ENCODE peak calls at places on chromosome 22, in ten cellular contexts. A is AG10803, O is Peyer's patch, X is psoas muscle, H is cardiac muscle cell, R is HCT116, Y is K562, I is heart right ventricle, J is OCI-LY7, C is Caco-2. E is an unnamed sample.

GRCh38 chr22:49363526-49364230 is 464.0 kb downstream of the BRD1 start:
- DNase-seq in R (no peak), I (no peak), J (no peak), C (no peak), Y (no peak), X (no peak), H (no peak), O (peak; percentile 27), A (no peak), E (no peak)

GRCh38 chr22:32696089-32696488 is 105.4 kb upstream of the TIMP3 start:
- DNase-seq in J (no peak), Y (no peak), X (no peak), R (no peak), O (no peak), H (no peak), I (no peak), C (no peak), A (no peak), E (no peak)

GRCh38 chr22:32803020-32803758 is 1.7 kb downstream of the TIMP3 start:
- DNase-seq in A (peak; percentile 63), R (no peak), O (no peak), H (no peak), J (no peak), I (no peak), C (peak; percentile 36), X (peak; percentile 55), Y (no peak), E (no peak)

GRCh38 chr22:23984430-23984829 is 4.5 kb downstream of the GSTT2 start:
- DNase-seq in X (peak; percentile 42), Y (no peak), O (no peak), R (peak; percentile 48), A (no peak), J (peak; percentile 64), C (peak; percentile 67), H (peak; percentile 70), I (no peak), E (no peak)

GRCh38 chr22:30990675-30991074 is 21.6 kb downstream of the TUG1 start:
- DNase-seq in A (no peak), H (no peak), Y (no peak), O (no peak), C (no peak), X (no peak), J (no peak), I (no peak), R (no peak), E (no peak)

GRCh38 chr22:20402960-20403778 is 9.2 kb downstream of the ZNF74 start:
- DNase-seq in I (no peak), X (no peak), C (no peak), H (no peak), O (no peak), J (no peak), A (no peak), R (no peak), Y (no peak), E (no peak)

GRCh38 chr22:36740716-36741115 is 35.2 kb downstream of the IFT27 start:
- DNase-seq in C (no peak), X (no peak), J (no peak), A (no peak), I (no peak), R (no peak), Y (no peak), O (peak; percentile 7), H (no peak), E (no peak)

GRCh38 chr22:35353318-35353717 is 27.6 kb upstream of the HMOX1 start:
- DNase-seq in Y (no peak), X (no peak), O (peak; percentile 70), I (peak; percentile 27), R (no peak), J (peak; percentile 46), C (no peak), H (no peak), A (no peak), E (no peak)

GRCh38 chr22:32534252-32535215 is 59.9 kb downstream of the FBXO7 start:
- DNase-seq in J (no peak), A (peak; percentile 44), H (no peak), C (peak; percentile 58), I (peak; percentile 72), O (peak; percentile 52), X (peak; percentile 67), Y (no peak), R (no peak), E (no peak)

GRCh38 chr22:49241174-49241851 is 586.4 kb downstream of the BRD1 start:
- DNase-seq in H (no peak), I (no peak), X (no peak), J (no peak), R (no peak), A (no peak), O (no peak), Y (no peak), C (no peak), E (no peak)

GRCh38 chr22:32852346-32853251 is 51.1 kb downstream of the TIMP3 start:
- DNase-seq in H (peak; percentile 40), J (no peak), X (peak; percentile 84), I (peak; percentile 76), Y (no peak), O (no peak), R (no peak), C (no peak), A (no peak), E (no peak)

GRCh38 chr22:31253949-31254348 is 38.3 kb downstream of the PIK3IP1 start:
- DNase-seq in R (no peak), H (no peak), C (peak; percentile 59), X (no peak), I (peak; percentile 48), Y (no peak), J (no peak), A (no peak), O (peak; percentile 73), E (peak; percentile 99)

GRCh38 chr22:48157676-48158075 is 1395.2 kb downstream of the TBC1D22A start:
- DNase-seq in X (no peak), C (no peak), A (no peak), Y (no peak), J (no peak), H (no peak), I (no peak), R (no peak), O (no peak), E (no peak)

GRCh38 chr22:46124383-46125144 is 25.8 kb upstream of the PPARA start:
- DNase-seq in R (no peak), H (no peak), O (no peak), Y (peak; percentile 27), A (no peak), J (no peak), I (no peak), C (no peak), X (no peak), E (no peak)

GRCh38 chr22:26890870-26891269 is 233.5 kb downstream of the MIAT start:
- DNase-seq in H (peak; percentile 23), C (peak; percentile 21), R (peak; percentile 0), A (no peak), Y (no peak), I (no peak), X (no peak), J (peak; percentile 7), O (no peak), E (no peak)
- TF ChIP-seq CTCF in H (no peak), C (no peak), R (peak; percentile 10), A (no peak), Y (no peak), I (peak; percentile 9), X (no peak), J (peak; percentile 53), O (no peak), E (no peak)

DNA sequence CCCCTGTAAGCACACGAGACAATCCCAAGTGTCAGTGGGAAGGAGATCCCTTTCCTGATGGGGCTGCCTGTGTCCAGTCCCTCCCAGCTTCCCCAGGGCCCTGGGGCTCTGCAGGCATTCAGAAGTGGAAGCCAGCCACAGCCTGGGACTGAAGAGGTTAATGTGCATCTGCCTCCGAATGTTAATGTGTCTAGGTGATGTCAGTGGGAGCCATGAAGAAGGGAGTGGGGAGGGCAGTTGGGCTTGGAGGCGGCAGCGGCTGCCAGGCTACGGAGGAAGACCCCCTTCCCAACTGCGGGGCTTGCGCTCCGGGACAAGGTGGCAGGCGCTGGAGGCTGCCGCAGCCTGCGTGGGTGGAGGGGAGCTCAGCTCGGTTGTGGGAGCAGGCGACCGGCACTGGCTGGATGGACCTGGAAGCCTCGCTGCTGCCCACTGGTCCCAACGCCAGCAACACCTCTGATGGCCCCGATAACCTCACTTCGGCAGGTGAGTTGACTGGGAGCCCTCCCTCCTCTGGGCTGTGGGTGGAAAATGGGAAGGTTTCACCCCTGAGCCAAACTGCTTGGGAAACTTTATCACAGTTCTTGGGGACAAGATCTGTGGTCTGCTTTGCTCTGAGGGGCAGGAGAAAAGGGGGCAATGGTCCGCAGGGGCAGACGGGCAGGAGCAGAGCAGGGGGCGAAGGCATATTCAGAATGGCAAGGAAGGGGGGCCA is at the start of gene MCHR1:
- DNase-seq in X (no peak), Y (peak; percentile 29), C (no peak), J (no peak), H (no peak), A (no peak), O (no peak), I (no peak), R (no peak), E (no peak)
- H3K4me3 ChIP-seq in X (peak within 1 kb of the TSS; percentile 29), Y (no peak within 1 kb of the TSS), C (no peak within 1 kb of the TSS), J (no peak within 1 kb of the TSS), H (no peak within 1 kb of the TSS), A (peak within 1 kb of the TSS; percentile 47), O (no peak within 1 kb of the TSS), I (peak within 1 kb of the TSS; percentile 39), R (no peak within 1 kb of the TSS), E (no peak within 1 kb of the TSS)

DNA sequence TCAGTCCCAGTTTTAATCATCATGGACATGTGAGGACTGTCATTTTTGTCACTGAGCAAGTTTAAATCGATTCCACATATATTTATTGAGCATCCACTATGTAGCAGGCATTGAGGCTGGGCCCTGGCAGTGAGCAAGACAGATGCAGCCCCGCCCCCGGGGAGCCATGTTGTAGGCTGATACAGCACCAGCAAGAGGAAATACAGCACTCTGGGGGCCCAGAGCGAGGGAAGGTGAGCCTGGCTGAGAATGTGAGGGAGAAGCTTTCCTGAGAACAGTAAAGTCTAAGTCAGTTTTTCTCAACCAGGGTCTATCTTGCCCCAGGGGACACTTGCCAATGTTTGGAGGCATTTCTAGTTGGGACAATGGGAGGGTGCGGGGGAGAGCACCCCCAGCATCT is 108.6 kb upstream of the ASPHD2 start:
- DNase-seq in A (no peak), J (no peak), R (no peak), Y (no peak), I (no peak), X (no peak), H (no peak), O (no peak), C (no peak), E (no peak)
- TF ChIP-seq CTCF in A (no peak), J (no peak), R (no peak), Y (no peak), I (no peak), X (no peak), H (no peak), O (no peak), C (no peak), E (no peak)

DNA sequence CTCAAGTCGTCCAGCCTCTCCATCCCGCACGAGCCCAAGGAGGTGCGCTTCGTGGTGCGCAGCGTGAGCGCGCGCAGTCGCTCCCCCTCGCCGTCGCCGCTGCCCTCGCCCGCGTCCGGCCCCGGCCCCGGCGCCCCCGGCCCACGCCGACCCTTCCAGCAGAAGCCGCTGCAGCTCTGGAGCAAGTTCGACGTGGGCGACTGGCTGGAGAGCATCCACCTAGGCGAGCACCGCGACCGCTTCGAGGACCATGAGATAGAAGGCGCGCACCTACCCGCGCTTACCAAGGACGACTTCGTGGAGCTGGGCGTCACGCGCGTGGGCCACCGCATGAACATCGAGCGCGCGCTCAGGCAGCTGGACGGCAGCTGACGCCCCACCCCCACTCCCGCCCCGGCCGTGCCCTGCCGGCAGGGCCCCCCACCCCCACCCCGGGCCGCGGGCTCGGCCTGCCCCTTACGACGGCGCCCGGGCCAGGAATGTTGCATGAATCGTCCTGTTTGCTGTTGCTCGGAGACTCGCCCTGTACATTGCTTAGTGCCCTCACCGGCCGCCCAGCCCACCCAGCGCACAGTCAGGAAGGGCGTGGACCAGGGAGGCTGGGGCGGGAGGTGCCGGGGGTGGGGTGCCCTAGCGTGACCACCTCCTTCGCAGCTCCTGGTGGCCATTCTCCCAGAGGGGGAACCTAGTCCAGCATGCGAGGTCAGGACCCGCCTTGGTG is 6.9 kb upstream of the ACR start:
- DNase-seq in O (peak; percentile 41), X (peak; percentile 37), Y (no peak), A (peak; percentile 11), J (no peak), R (no peak), C (no peak), H (no peak), I (peak; percentile 14), E (no peak)
- H3K4me3 ChIP-seq in O (no peak overlapping the region), X (no peak overlapping the region), Y (no peak overlapping the region), A (no peak overlapping the region), J (no peak overlapping the region), R (no peak overlapping the region), C (no peak overlapping the region), H (no peak overlapping the region), I (no peak overlapping the region), E (no peak overlapping the region)

E was measured in LNCaP clone FGC.